ENCODE peak calls at places on chromosomes 1 and 21, in nine cellular contexts. X is heart right ventricle; P is body of pancreas; B is transverse colon; C is GM10248; O is substantia nigra; U is GM20000; H is CD4-positive, CD25-positive, alpha-beta regulatory T cell; Q is stimulated activated CD4-positive, alpha-beta T cell treated with anti-CD3 and anti-CD28 coated beads, Interleukin-1b, Interleukin-23, amount 100 ng/mL, for 24 hours. K is an unnamed sample.

GRCh38 chr1:186499571-186499970 is 38.7 kb upstream of the PDC start:
- DNase-seq in U (no peak), H (no peak), O (no peak), P (no peak), B (no peak), C (no peak), X (no peak), Q (no peak), K (no peak)

GRCh38 chr1:162740755-162741154 is 49.7 kb upstream of the HSD17B7 start:
- DNase-seq in B (peak; percentile 63), H (no peak), O (no peak), P (no peak), X (no peak), U (no peak), C (no peak), Q (no peak), K (no peak)

GRCh38 chr21:25960423-25960822 is 210.1 kb downstream of the APP start:
- DNase-seq in U (no peak), H (no peak), P (no peak), C (no peak), B (no peak), X (no peak), O (no peak), Q (no peak), K (peak; percentile 19)

GRCh38 chr1:231106347-231106746 is 55.5 kb upstream of the TRIM67 start:
- DNase-seq in O (no peak), P (no peak), C (no peak), B (no peak), U (no peak), Q (no peak), X (no peak), H (no peak), K (no peak)

GRCh38 chr21:44654576-44654950 is at the start of gene KRTAP12-4:
- DNase-seq in U (no peak), O (no peak), C (no peak), P (no peak), B (no peak), Q (no peak), H (no peak), X (no peak), K (no peak)

GRCh38 chr1:183096889-183097288 is 73.7 kb downstream of the LAMC1 start:
- DNase-seq in B (peak; percentile 20), U (no peak), H (no peak), Q (no peak), O (no peak), C (no peak), P (peak; percentile 18), X (peak; percentile 41), K (no peak)

GRCh38 chr21:45147473-45148315 is 73.3 kb downstream of the ADARB1 start:
- DNase-seq in X (no peak), P (no peak), H (no peak), B (no peak), O (no peak), C (no peak), Q (no peak), U (no peak), K (no peak)

GRCh38 chr1:72202761-72203160 is 79.6 kb downstream of the NEGR1 start:
- DNase-seq in C (no peak), P (no peak), X (no peak), Q (no peak), H (no peak), O (no peak), U (no peak), B (no peak), K (no peak)

GRCh38 chr1:245809361-245809760 is 654.6 kb downstream of the KIF26B start:
- DNase-seq in X (no peak), C (no peak), O (no peak), B (no peak), H (no peak), Q (no peak), P (no peak), U (no peak), K (peak; percentile 40)

GRCh38 chr1:3453891-3454810 is at the start of gene ARHGEF16:
- DNase-seq in U (peak; percentile 62), P (peak; percentile 91), C (no peak), B (peak; percentile 92), O (peak; percentile 32), Q (no peak), X (peak; percentile 32), H (peak; percentile 13), K (peak; percentile 49)

GRCh38 chr1:205766038-205766437 is 9.2 kb downstream of the RAB29 start:
- DNase-seq in P (no peak), U (no peak), H (no peak), C (no peak), X (no peak), B (no peak), O (no peak), Q (no peak), K (no peak)

GRCh38 chr1:1033009-1033587 is 13.2 kb downstream of the AGRN start:
- DNase-seq in U (peak; percentile 99), B (peak; percentile 92), Q (peak; percentile 89), C (peak; percentile 97), X (peak; percentile 70), H (peak; percentile 73), O (peak; percentile 81), P (peak; percentile 90), K (peak; percentile 97)

GRCh38 chr1:176625365-176625764 is 162.4 kb downstream of the PAPPA2 start:
- DNase-seq in B (no peak), P (no peak), C (no peak), H (no peak), Q (no peak), O (no peak), U (no peak), X (no peak), K (no peak)

GRCh38 chr1:235098547-235098946 is 30.1 kb downstream of the TOMM20 start:
- DNase-seq in U (no peak), C (no peak), O (no peak), H (no peak), P (peak; percentile 2), B (no peak), X (no peak), Q (no peak), K (no peak)

GRCh38 chr1:65141394-65141793 is 6.6 kb upstream of the AK4 start:
- DNase-seq in B (peak; percentile 27), Q (no peak), P (no peak), H (no peak), O (no peak), U (no peak), C (no peak), X (no peak), K (no peak)

GRCh38 chr1:30144831-30145230 is 578.6 kb downstream of the MATN1 start:
- DNase-seq in C (no peak), B (no peak), Q (no peak), O (no peak), X (no peak), H (no peak), U (no peak), P (no peak), K (no peak)

GRCh38 chr1:184881941-184882648 is 92.2 kb downstream of the NIBAN1 start:
- DNase-seq in H (no peak), Q (no peak), B (no peak), C (no peak), O (no peak), X (no peak), P (no peak), U (no peak), K (no peak)

GRCh38 chr1:198495635-198496034 is 44.8 kb downstream of the ATP6V1G3 start:
- DNase-seq in P (no peak), Q (no peak), C (no peak), O (no peak), U (no peak), B (no peak), H (no peak), X (no peak), K (no peak)

GRCh38 chr1:118201524-118201923 is 16.5 kb upstream of the SPAG17 start:
- DNase-seq in P (no peak), B (no peak), C (no peak), O (no peak), U (no peak), Q (no peak), X (no peak), H (no peak), K (no peak)